ENCODE peak calls at places on chromosomes 6 and 20, in five cellular contexts. P, E, X, J and H are unnamed samples.

GRCh38 chr6:46046558-46047169 is 31.0 kb upstream of the CLIC5 start:
- DNase-seq in P (no peak), E (no peak), X (no peak), J (no peak), H (no peak)

GRCh38 chr6:106967936-106968555 is 6.5 kb downstream of the CD24 start:
- DNase-seq in P (no peak), E (no peak), X (no peak), J (no peak), H (no peak)

GRCh38 chr6:162814417-162814988 is 86.7 kb downstream of the PACRG start:
- DNase-seq in P (no peak), E (no peak), X (no peak), J (no peak), H (no peak)

GRCh38 chr6:41966961-41967311 is 25.3 kb upstream of the CCND3 start:
- DNase-seq in P (peak), E (peak), X (peak), J (no peak), H (no peak)

GRCh38 chr6:32337166-32337805 is 34.4 kb downstream of the TSBP1 start:
- DNase-seq in P (no peak), E (no peak), X (no peak), J (no peak), H (peak)

GRCh38 chr6:49606696-49607390 is 29.8 kb downstream of the RHAG start:
- DNase-seq in P (peak), E (peak), X (peak), J (peak), H (peak)

GRCh38 chr6:32967151-32968091 is 973 bp upstream of the BRD2 start:
- DNase-seq in P (no peak), E (peak), X (no peak), J (peak), H (no peak)

GRCh38 chr6:87923389-87924050 is 124.1 kb upstream of the SPACA1 start:
- DNase-seq in P (no peak), E (no peak), X (no peak), J (no peak), H (no peak)

GRCh38 chr6:149967591-149967990 is 3.8 kb downstream of the ULBP1 start:
- DNase-seq in P (no peak), E (no peak), X (no peak), J (no peak), H (no peak)

GRCh38 chr6:32114853-32115252 is 5.7 kb upstream of the TNXB start:
- DNase-seq in P (no peak), E (peak), X (no peak), J (no peak), H (no peak)

GRCh38 chr6:35294308-35294945 is 3.2 kb upstream of the DEF6 start:
- DNase-seq in P (peak), E (peak), X (peak), J (peak), H (peak)

GRCh38 chr6:112163295-112164257 is 76.2 kb downstream of the FAM229B start:
- DNase-seq in P (no peak), E (peak), X (peak), J (peak), H (peak)

GRCh38 chr6:35061102-35061615 is 80.0 kb downstream of the TCP11 start:
- DNase-seq in P (no peak), E (no peak), X (no peak), J (no peak), H (no peak)

GRCh38 chr6:135088818-135089809 is 34.5 kb upstream of the HBS1L start:
- DNase-seq in P (peak), E (peak), X (peak), J (peak), H (no peak)

GRCh38 chr6:36095497-36096391 is 34.6 kb upstream of the MAPK13 start:
- DNase-seq in P (no peak), E (no peak), X (no peak), J (no peak), H (no peak)

GRCh38 chr6:101543796-101544195 is 150.3 kb downstream of the GRIK2 start:
- DNase-seq in P (no peak), E (no peak), X (no peak), J (no peak), H (no peak)

GRCh38 chr6:137496909-137497721 is 2.9 kb upstream of the OLIG3 start:
- DNase-seq in P (no peak), E (no peak), X (peak), J (no peak), H (no peak)

GRCh38 chr6:169316651-169317050 is 63.0 kb upstream of the THBS2 start:
- DNase-seq in P (no peak), E (no peak), X (no peak), J (no peak), H (no peak)

GRCh38 chr6:160010067-160010466 is 41.2 kb downstream of the IGF2R start:
- DNase-seq in P (peak), E (no peak), X (peak), J (no peak), H (peak)

GRCh38 chr20:21338291-21338690 is 35.2 kb downstream of the XRN2 start:
- DNase-seq in P (no peak), E (no peak), X (no peak), J (no peak), H (no peak)

GRCh38 chr6:7264686-7265384 is 48.2 kb downstream of the SSR1 start:
- DNase-seq in P (no peak), E (no peak), X (no peak), J (no peak), H (no peak)

GRCh38 chr20:56944546-56944945 is 315.4 kb downstream of the TFAP2C start:
- DNase-seq in P (no peak), E (no peak), X (no peak), J (no peak), H (no peak)

GRCh38 chr20:43843096-43843964 is 71.3 kb upstream of the TOX2 start:
- DNase-seq in P (peak), E (peak), X (peak), J (peak), H (no peak)

GRCh38 chr6:170024940-170025339 is 265.9 kb downstream of the DLL1 start:
- DNase-seq in P (peak), E (no peak), X (peak), J (no peak), H (peak)

GRCh38 chr6:20168668-20169633 is 43.3 kb downstream of the MBOAT1 start:
- DNase-seq in P (no peak), E (no peak), X (no peak), J (no peak), H (no peak)

GRCh38 chr6:40721252-40721936 is 134.2 kb upstream of the LRFN2 start:
- DNase-seq in P (no peak), E (no peak), X (no peak), J (no peak), H (no peak)

GRCh38 chr6:43076093-43076927 is at the start of gene PTK7:
- DNase-seq in P (no peak), E (peak), X (peak), J (no peak), H (peak)